ENCODE peak calls at places on chromosomes 12 and 14, in nine cellular contexts. R is sigmoid colon, Z is testis, Y is gastrocnemius medialis, U is spleen, D is HCT116, C is NB4, V is K562, E is transverse colon. H is an unnamed sample.

GRCh38 chr12:94589591-94590001 is 60.8 kb downstream of the TMCC3 start:
- DNase-seq in R (no peak), Z (no peak), Y (no peak), U (no peak), D (no peak), C (no peak), V (no peak), E (no peak), H (no peak)

GRCh38 chr12:32305163-32305562 is 94.2 kb upstream of the FGD4 start:
- DNase-seq in R (no peak), Z (no peak), Y (no peak), U (no peak), D (peak), C (peak), V (no peak), E (no peak), H (no peak)

GRCh38 chr14:24677956-24678355 is 44.0 kb upstream of the GZMB start:
- DNase-seq in R (no peak), Z (no peak), Y (no peak), U (no peak), D (no peak), C (no peak), V (no peak), E (no peak), H (no peak)

GRCh38 chr14:24253936-24254335 is 9.0 kb downstream of the TGM1 start:
- DNase-seq in R (no peak), Z (no peak), Y (no peak), U (peak), D (no peak), C (no peak), V (no peak), E (no peak), H (no peak)

GRCh38 chr12:24780969-24781368 is 167.9 kb downstream of the BCAT1 start:
- DNase-seq in R (no peak), Z (no peak), Y (no peak), U (no peak), D (no peak), C (peak), V (no peak), E (no peak), H (no peak)

GRCh38 chr14:97798204-97798603 is 1001.0 kb downstream of the VRK1 start:
- DNase-seq in R (no peak), Z (no peak), Y (no peak), U (no peak), D (no peak), C (no peak), V (no peak), E (no peak), H (no peak)

GRCh38 chr14:66782853-66783252 is 274.9 kb downstream of the GPHN start:
- DNase-seq in R (no peak), Z (no peak), Y (no peak), U (no peak), D (no peak), C (no peak), V (no peak), E (no peak), H (no peak)

GRCh38 chr14:23402296-23403138 is 5.6 kb downstream of the MYH6 start:
- DNase-seq in R (no peak), Z (peak), Y (peak), U (no peak), D (no peak), C (no peak), V (peak), E (no peak), H (no peak)

GRCh38 chr12:42119085-42119633 is 25.5 kb downstream of the GXYLT1 start:
- DNase-seq in R (no peak), Z (no peak), Y (no peak), U (no peak), D (no peak), C (no peak), V (no peak), E (no peak), H (no peak)

GRCh38 chr12:68870011-68870410 is 62.0 kb downstream of the MDM2 start:
- DNase-seq in R (no peak), Z (no peak), Y (no peak), U (no peak), D (no peak), C (no peak), V (no peak), E (no peak), H (no peak)

DNA sequence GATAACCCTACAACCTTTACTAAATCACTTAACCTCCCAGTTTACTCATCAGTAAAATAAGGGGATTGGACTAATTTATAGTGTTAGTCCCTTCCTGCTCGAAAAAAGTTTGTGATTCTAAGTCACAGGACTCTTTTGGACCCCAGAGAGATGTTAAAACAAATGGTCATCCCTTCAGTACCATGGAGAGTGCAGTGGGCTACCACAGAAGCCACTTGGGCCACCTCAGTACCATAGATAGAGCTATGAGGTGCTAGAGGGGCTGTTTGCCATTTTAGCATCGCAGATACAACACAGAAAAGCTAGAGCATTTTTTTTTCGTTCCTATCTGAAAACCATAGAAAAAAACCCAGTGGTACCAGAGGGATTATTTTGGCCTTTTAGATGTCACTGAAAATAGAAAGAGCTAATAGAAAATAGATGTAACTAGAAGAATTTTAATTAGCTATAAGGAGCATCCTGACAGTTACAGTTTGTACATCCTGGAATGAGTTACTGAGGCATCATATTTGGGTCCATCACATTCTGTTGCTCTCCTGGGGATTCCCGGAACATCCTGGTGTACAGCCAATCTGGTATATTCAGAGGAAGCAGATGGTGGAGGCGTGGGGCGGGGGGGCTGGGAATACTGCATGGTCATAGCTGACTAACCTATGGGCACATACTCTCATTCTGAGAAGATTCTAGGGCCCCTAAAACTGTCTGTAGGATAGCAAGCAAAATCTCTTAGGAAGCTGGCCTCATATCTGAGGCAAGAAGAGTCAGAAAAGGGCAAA is 2.8 kb downstream of the ZNF219 start:
- DNase-seq in R (no peak), Z (no peak), Y (no peak), U (no peak), D (no peak), C (no peak), V (peak), E (no peak), H (no peak)
- H3K4me3 ChIP-seq in R (no peak), Z (no peak), Y (no peak), U (no peak), D (no peak), C (no peak), V (no peak), E (no peak), H (no peak)

GRCh38 chr14:93476305-93476704 is 45.6 kb downstream of the UNC79 start:
- DNase-seq in R (no peak), Z (no peak), Y (no peak), U (no peak), D (no peak), C (no peak), V (no peak), E (no peak), H (no peak)

GRCh38 chr14:93480867-93481266 is 50.1 kb downstream of the UNC79 start:
- DNase-seq in R (no peak), Z (no peak), Y (no peak), U (no peak), D (no peak), C (no peak), V (no peak), E (no peak), H (no peak)

GRCh38 chr14:93481758-93482157 is 51.0 kb downstream of the UNC79 start:
- DNase-seq in R (no peak), Z (no peak), Y (no peak), U (no peak), D (no peak), C (no peak), V (no peak), E (no peak), H (no peak)
- TF ChIP-seq POLR2A in R (no peak), Z (no peak), Y (no peak), U (no peak), D (no peak), C (no peak), V (no peak), E (no peak), H (no peak)

DNA sequence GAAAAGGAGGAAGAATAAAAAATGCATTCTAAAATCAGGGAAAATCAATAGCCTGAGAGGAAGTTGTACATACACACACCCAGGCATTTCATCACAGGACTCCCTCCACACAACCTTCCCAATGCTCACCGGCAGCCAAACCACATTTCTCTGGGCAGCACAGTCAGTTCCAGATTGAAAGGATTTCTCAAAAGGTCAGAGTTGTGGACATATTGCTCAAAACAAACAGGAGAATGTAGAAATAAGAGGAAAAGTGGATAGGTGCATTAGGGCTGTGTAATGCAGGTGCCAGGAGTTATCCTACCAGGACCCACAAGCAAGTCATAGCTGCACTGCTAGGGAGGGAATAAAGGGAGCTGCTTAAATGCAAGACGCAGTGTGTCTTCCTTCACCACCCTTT is 62.9 kb downstream of the GCH1 start:
- DNase-seq in R (peak), Z (peak), Y (peak), U (no peak), D (no peak), C (no peak), V (no peak), E (no peak), H (no peak)
- H3K4me3 ChIP-seq in R (no peak), Z (no peak), Y (no peak), U (no peak), D (no peak), C (no peak), V (no peak), E (no peak), H (no peak)

GRCh38 chr14:101289911-101290310 is 271.4 kb upstream of the DIO3 start:
- DNase-seq in R (no peak), Z (no peak), Y (no peak), U (no peak), D (no peak), C (no peak), V (no peak), E (no peak), H (no peak)
- TF ChIP-seq POLR2A in R (no peak), Z (no peak), Y (no peak), U (no peak), D (no peak), C (no peak), V (no peak), E (no peak), H (no peak)

GRCh38 chr12:117024961-117025480 is 74.2 kb downstream of the TESC start:
- DNase-seq in R (peak), Z (peak), Y (no peak), U (no peak), D (no peak), C (no peak), V (no peak), E (no peak), H (no peak)
- H3K4me3 ChIP-seq in R (no peak), Z (no peak), Y (no peak), U (no peak), D (no peak), C (no peak), V (no peak), E (no peak), H (no peak)

DNA sequence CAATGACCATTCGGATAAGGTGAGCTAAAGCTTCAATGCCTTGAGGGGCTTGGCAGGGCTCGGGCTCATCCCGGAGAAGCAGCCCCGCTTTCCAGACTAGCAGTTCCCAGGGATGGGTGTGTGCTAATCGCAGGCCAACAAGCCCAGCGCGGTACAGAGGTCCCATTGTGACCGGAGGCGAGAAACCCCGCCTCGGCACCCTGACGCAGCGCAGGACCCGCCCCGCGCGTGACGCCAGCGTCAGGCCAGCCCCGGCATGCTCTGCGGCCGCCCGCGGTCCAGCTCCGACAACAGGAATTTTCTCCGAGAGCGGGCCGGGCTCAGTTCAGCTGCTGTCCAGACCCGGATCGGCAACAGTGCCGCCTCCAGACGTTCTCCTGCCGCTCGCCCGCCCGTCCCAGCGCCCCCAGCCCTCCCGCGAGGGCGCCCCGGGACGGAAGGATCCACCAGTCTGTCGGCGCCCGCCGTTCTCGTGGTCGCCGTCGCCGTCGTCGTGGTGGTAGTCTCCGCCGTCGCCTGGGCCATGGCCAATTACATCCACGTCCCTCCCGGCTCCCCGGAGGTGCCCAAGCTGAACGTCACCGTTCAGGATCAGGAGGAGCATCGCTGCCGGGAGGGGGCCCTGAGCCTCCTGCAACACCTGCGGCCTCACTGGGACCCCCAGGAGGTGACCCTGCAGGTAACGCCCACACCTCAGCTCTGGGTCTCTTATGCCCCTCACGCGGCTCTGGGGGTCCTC is at the start of gene ETNK1:
- DNase-seq in R (peak), Z (peak), Y (peak), U (peak), D (peak), C (peak), V (peak), E (peak), H (peak)
- TF ChIP-seq POLR2A in R (peak), Z (peak), Y (peak), U (peak), D (peak), C (peak), V (peak), E (peak), H (peak)

GRCh38 chr12:56231184-56231582 is 1.3 kb downstream of the SLC39A5 start:
- DNase-seq in R (no peak), Z (no peak), Y (no peak), U (no peak), D (no peak), C (no peak), V (no peak), E (no peak), H (no peak)
- H3K4me3 ChIP-seq in R (no peak), Z (no peak), Y (no peak), U (no peak), D (no peak), C (no peak), V (no peak), E (peak), H (peak)